ENCODE peak calls at places on chromosomes 13 and 19, in six cellular contexts. U is breast epithelium, P is pancreas, G is PC-3, T is neural progenitor cell, J is hepatocyte. X is an unnamed sample.

GRCh38 chr19:11964858-11965645 is at the start of gene ZNF763:
- DNase-seq in U (peak; percentile 93), P (peak; percentile 96), G (peak; percentile 75), T (peak; percentile 98), J (peak; percentile 96), X (peak; percentile 98)

GRCh38 chr13:42873081-42873480 is 91.7 kb downstream of the FAM216B start:
- DNase-seq in U (no peak), P (no peak), G (no peak), T (no peak), J (no peak), X (no peak)

GRCh38 chr19:3366761-3367571 is 583 bp downstream of the NFIC start:
- DNase-seq in U (no peak), P (peak; percentile 81), G (peak; percentile 15), T (peak; percentile 65), J (no peak), X (peak; percentile 75)

GRCh38 chr13:98252931-98253470 is 75.9 kb upstream of the RNF113B start:
- DNase-seq in U (no peak), P (no peak), G (no peak), T (no peak), J (peak; percentile 38), X (no peak)

GRCh38 chr13:64591981-64592380 is 2638.2 kb downstream of the PCDH9 start:
- DNase-seq in U (no peak), P (no peak), G (peak; percentile 22), T (no peak), J (no peak), X (no peak)

GRCh38 chr13:105579821-105580707 is 955.4 kb downstream of the EFNB2 start:
- DNase-seq in U (no peak), P (no peak), G (peak; percentile 76), T (no peak), J (peak; percentile 9), X (no peak)

GRCh38 chr13:77114271-77114670 is 87.3 kb upstream of the FBXL3 start:
- DNase-seq in U (no peak), P (no peak), G (peak; percentile 24), T (no peak), J (no peak), X (no peak)

GRCh38 chr13:114022876-114023275 is 49.0 kb upstream of the C13orf46 start:
- DNase-seq in U (no peak), P (no peak), G (no peak), T (no peak), J (no peak), X (no peak)

GRCh38 chr19:3522421-3523360 is 16.3 kb upstream of the TEKTIP1 start:
- DNase-seq in U (no peak), P (no peak), G (no peak), T (no peak), J (no peak), X (no peak)

GRCh38 chr13:33721719-33722118 is 96.2 kb upstream of the RFC3 start:
- DNase-seq in U (no peak), P (no peak), G (no peak), T (no peak), J (no peak), X (no peak)

GRCh38 chr13:80737513-80737912 is 396.6 kb upstream of the SPRY2 start:
- DNase-seq in U (no peak), P (no peak), G (no peak), T (no peak), J (no peak), X (no peak)

GRCh38 chr19:14113762-14114414 is 3.7 kb downstream of the PRKACA start:
- DNase-seq in U (no peak), P (no peak), G (peak; percentile 40), T (no peak), J (peak; percentile 6), X (peak; percentile 71)

GRCh38 chr13:24650157-24650556 is 30.1 kb upstream of the ATP12A start:
- DNase-seq in U (no peak), P (no peak), G (no peak), T (no peak), J (no peak), X (no peak)

GRCh38 chr19:17326595-17326966 is 8.1 kb downstream of the ANO8 start:
- DNase-seq in U (no peak), P (no peak), G (no peak), T (peak; percentile 56), J (no peak), X (peak; percentile 86)
- H3K4me1 ChIP-seq in U (peaks cover 20% of the 10 kb centered on the region), P (no peaks in the 10 kb centered on the region), G (no peaks in the 10 kb centered on the region), T (peaks cover 18% of the 10 kb centered on the region), J (peaks cover 12% of the 10 kb centered on the region), X (no peaks in the 10 kb centered on the region)

GRCh38 chr13:99297330-99297729 is 9.9 kb downstream of the GPR183 start:
- DNase-seq in U (no peak), P (no peak), G (no peak), T (no peak), J (no peak), X (no peak)
- H3K27ac ChIP-seq in U (no peak overlapping the region), P (no peak overlapping the region), G (no peak overlapping the region), T (no peak overlapping the region), J (no peak overlapping the region), X (no peak overlapping the region)

GRCh38 chr19:52945652-52946321 is 16.9 kb downstream of the ZNF816 start:
- DNase-seq in U (no peak), P (no peak), G (no peak), T (no peak), J (no peak), X (peak; percentile 59)
- H3K4me1 ChIP-seq in U (no peaks in the 10 kb centered on the region), P (no peaks in the 10 kb centered on the region), G (peaks cover 32% of the 10 kb centered on the region), T (peaks cover 11% of the 10 kb centered on the region), J (peaks cover 4% of the 10 kb centered on the region), X (peaks cover 3% of the 10 kb centered on the region)

GRCh38 chr19:45095496-45096413 is 2.8 kb downstream of the PPP1R37 start:
- DNase-seq in U (no peak), P (no peak), G (no peak), T (no peak), J (no peak), X (no peak)
- H3K27ac ChIP-seq in U (peak overlapping the region; percentile 93), P (no peak overlapping the region), G (no peak overlapping the region), T (no peak overlapping the region), J (no peak overlapping the region), X (no peak overlapping the region)

DNA sequence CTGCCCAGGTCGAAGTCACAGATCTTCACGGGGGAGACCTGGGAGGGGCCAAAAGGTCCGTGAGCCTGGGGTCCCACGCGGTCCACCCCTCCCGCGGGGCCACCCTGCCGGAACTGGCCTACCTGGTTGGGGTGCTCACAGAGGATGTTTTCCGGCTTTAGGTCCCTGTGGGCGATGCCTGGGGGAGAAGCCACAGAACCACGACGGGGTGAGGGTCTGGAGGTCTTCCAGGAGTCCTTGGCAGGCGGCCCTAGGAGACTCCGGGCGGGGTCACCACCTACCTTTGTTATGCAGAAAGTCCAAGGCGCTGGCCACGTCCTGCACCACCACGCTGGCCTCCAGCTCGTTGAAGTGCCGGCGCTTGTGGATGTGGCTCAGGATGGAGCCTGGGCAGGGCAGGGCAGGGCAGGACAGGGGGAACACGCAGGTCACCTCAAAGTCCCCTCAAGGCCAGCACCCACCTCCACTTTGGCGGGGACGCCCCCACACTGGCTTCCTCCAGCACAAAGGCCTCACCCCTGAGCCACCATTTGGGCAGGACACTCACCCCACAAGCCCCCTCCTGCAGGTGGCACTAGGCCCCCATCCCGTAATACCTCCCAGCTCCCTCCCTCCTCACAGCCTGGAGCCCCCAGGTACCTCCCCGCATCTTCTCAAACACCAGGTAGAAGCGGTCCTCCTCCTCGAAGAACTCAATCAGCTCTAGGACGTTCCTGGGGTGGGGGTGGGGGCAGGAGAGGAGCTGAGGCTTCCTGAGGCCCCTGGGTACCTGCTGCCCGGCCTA is 8.4 kb downstream of the MKNK2 start:
- DNase-seq in U (no peak), P (peak; percentile 61), G (no peak), T (peak; percentile 49), J (peak; percentile 54), X (no peak)
- H3K4me1 ChIP-seq in U (peaks cover 55% of the 10 kb centered on the region), P (peaks cover 66% of the 10 kb centered on the region), G (peaks cover 6% of the 10 kb centered on the region), T (peaks cover 22% of the 10 kb centered on the region), J (peaks cover 19% of the 10 kb centered on the region), X (peaks cover 4% of the 10 kb centered on the region)

DNA sequence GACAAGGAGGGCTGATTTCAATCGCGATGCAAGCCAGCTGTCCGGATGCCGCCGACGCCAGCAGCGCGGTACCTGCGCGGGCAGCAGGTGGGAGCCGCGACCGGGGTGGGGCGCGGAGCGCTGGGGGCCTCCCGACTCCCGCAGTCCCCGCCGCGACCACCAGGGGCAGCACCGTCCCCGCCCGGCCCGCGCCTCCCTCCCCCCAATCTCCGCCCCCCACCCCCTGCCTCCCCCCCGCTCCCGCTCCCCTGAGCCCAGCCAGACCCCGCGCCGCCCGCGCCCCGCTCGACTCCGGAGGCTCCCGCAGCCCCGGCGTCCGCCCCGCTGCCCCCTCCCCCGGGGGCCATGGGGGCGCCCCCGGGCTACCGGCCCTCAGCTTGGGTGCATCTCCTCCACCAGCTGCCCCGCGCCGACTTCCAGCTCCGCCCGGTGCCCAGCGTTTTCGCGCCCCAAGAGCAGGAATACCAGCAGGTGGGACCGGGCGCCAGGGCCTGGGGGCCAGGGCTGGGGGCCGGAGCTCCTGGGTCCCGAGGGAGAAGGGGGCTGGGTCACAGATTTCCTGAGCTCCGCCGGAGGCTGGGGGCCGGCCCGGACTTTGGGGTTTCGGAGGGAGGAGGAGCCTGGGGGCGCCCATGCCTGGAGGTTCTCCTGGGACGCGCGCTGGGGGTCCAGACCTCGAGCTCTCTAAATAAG is at the start of gene TTYH1:
- DNase-seq in U (no peak), P (no peak), G (no peak), T (peak; percentile 78), J (no peak), X (peak; percentile 84)
- H3K27ac ChIP-seq in U (no peak within 1 kb of the TSS), P (peak within 1 kb of the TSS; percentile 63), G (no peak within 1 kb of the TSS), T (peak within 1 kb of the TSS; percentile 67), J (no peak within 1 kb of the TSS), X (no peak within 1 kb of the TSS)

GRCh38 chr13:48400090-48400694 is 12.7 kb downstream of the LPAR6 start:
- DNase-seq in U (no peak), P (no peak), G (peak; percentile 26), T (no peak), J (no peak), X (no peak)
- H3K4me1 ChIP-seq in U (peaks cover 14% of the 10 kb centered on the region), P (peaks cover 36% of the 10 kb centered on the region), G (peaks cover 36% of the 10 kb centered on the region), T (no peaks in the 10 kb centered on the region), J (peaks cover 21% of the 10 kb centered on the region), X (no peaks in the 10 kb centered on the region)

GRCh38 chr19:56814656-56815055 is 25.9 kb downstream of the PEG3 start:
- DNase-seq in U (no peak), P (no peak), G (no peak), T (no peak), J (no peak), X (no peak)
- H3K27ac ChIP-seq in U (no peak overlapping the region), P (no peak overlapping the region), G (no peak overlapping the region), T (no peak overlapping the region), J (no peak overlapping the region), X (no peak overlapping the region)

GRCh38 chr19:41995959-41996797 is 2.1 kb upstream of the ATP1A3 start:
- DNase-seq in U (no peak), P (no peak), G (no peak), T (peak; percentile 92), J (no peak), X (peak; percentile 78)
- H3K4me1 ChIP-seq in U (no peaks in the 10 kb centered on the region), P (no peaks in the 10 kb centered on the region), G (no peaks in the 10 kb centered on the region), T (peaks cover 4% of the 10 kb centered on the region), J (no peaks in the 10 kb centered on the region), X (no peaks in the 10 kb centered on the region)